ENCODE peak calls at places on chromosome 11, in five cellular contexts. O, Z, X, H and P are unnamed samples.

GRCh38 chr11:2103666-2104523 is 35.3 kb downstream of the IGF2 start:
- DNase-seq in O (no peak), Z (no peak), X (no peak), H (no peak), P (no peak)

GRCh38 chr11:23123766-23124165 is 263.5 kb upstream of the CCDC179 start:
- DNase-seq in O (peak), Z (no peak), X (no peak), H (no peak), P (no peak)

GRCh38 chr11:49995559-49995958 is 13.2 kb upstream of the OR4C12 start:
- DNase-seq in O (peak), Z (peak), X (no peak), H (peak), P (peak)

GRCh38 chr11:112459001-112459400 is 198.3 kb upstream of the PLET1 start:
- DNase-seq in O (no peak), Z (no peak), X (no peak), H (no peak), P (no peak)

GRCh38 chr11:35781342-35782171 is 119.0 kb downstream of the TRIM44 start:
- DNase-seq in O (peak), Z (no peak), X (no peak), H (no peak), P (no peak)

GRCh38 chr11:84558085-84558905 is 1068.8 kb downstream of the DLG2 start:
- DNase-seq in O (peak), Z (peak), X (no peak), H (peak), P (peak)

GRCh38 chr11:85310479-85310878 is 316.7 kb downstream of the DLG2 start:
- DNase-seq in O (no peak), Z (no peak), X (no peak), H (no peak), P (no peak)

GRCh38 chr11:112929432-112929831 is 31.8 kb upstream of the NCAM1 start:
- DNase-seq in O (no peak), Z (no peak), X (no peak), H (no peak), P (no peak)

GRCh38 chr11:118002541-118003019 is 16.4 kb downstream of the IL10RA start:
- DNase-seq in O (no peak), Z (no peak), X (no peak), H (peak), P (no peak)

GRCh38 chr11:46594383-46594718 is 528 bp upstream of the AMBRA1 start:
- DNase-seq in O (no peak), Z (no peak), X (no peak), H (no peak), P (no peak)

GRCh38 chr11:59676205-59676604 is 7.4 kb upstream of the PATL1 start:
- DNase-seq in O (no peak), Z (peak), X (no peak), H (no peak), P (no peak)

GRCh38 chr11:118606157-118606843 is 1.1 kb upstream of the PHLDB1 start:
- DNase-seq in O (no peak), Z (no peak), X (no peak), H (no peak), P (no peak)

GRCh38 chr11:46181387-46181786 is 60.1 kb upstream of the PHF21A start:
- DNase-seq in O (no peak), Z (no peak), X (no peak), H (no peak), P (no peak)

GRCh38 chr11:101582242-101583052 is 1.4 kb downstream of the TRPC6 start:
- DNase-seq in O (peak), Z (no peak), X (no peak), H (no peak), P (peak)

GRCh38 chr11:44627911-44628729 is 62.7 kb downstream of the CD82 start:
- DNase-seq in O (peak), Z (no peak), X (no peak), H (no peak), P (peak)

GRCh38 chr11:65625628-65626342 is 10.2 kb downstream of the PCNX3 start:
- DNase-seq in O (no peak), Z (no peak), X (no peak), H (peak), P (peak)

GRCh38 chr11:16179668-16180067 is 176.7 kb downstream of the SOX6 start:
- DNase-seq in O (peak), Z (no peak), X (no peak), H (no peak), P (no peak)

GRCh38 chr11:65043881-65044501 is 3.0 kb downstream of the SAC3D1 start:
- DNase-seq in O (peak), Z (no peak), X (no peak), H (peak), P (no peak)

GRCh38 chr11:92769125-92769524 is 200.3 kb upstream of the MTNR1B start:
- DNase-seq in O (no peak), Z (no peak), X (no peak), H (no peak), P (no peak)

GRCh38 chr11:94002226-94002625 is 18.9 kb upstream of the HEPHL1 start:
- DNase-seq in O (peak), Z (no peak), X (no peak), H (no peak), P (no peak)

GRCh38 chr11:121426476-121427454 is 25.3 kb upstream of the SORL1 start:
- DNase-seq in O (no peak), Z (no peak), X (no peak), H (peak), P (peak)

GRCh38 chr11:107898270-107898669 is 30.0 kb upstream of the RAB39A start:
- DNase-seq in O (peak), Z (peak), X (peak), H (no peak), P (peak)

GRCh38 chr11:36196476-36197099 is 92.6 kb downstream of the COMMD9 start:
- DNase-seq in O (peak), Z (no peak), X (no peak), H (no peak), P (peak)

GRCh38 chr11:57468276-57468675 is 7.9 kb downstream of the RTN4RL2 start:
- DNase-seq in O (no peak), Z (no peak), X (no peak), H (no peak), P (no peak)

GRCh38 chr11:130636672-130637463 is 188.4 kb downstream of the ADAMTS15 start:
- DNase-seq in O (peak), Z (peak), X (no peak), H (no peak), P (no peak)

GRCh38 chr11:9950462-9950861 is 286.6 kb downstream of the SWAP70 start:
- DNase-seq in O (no peak), Z (peak), X (no peak), H (no peak), P (no peak)

GRCh38 chr11:6156628-6157367 is 13.3 kb downstream of the OR52B2 start:
- DNase-seq in O (no peak), Z (no peak), X (no peak), H (no peak), P (no peak)

GRCh38 chr11:130480166-130480565 is 31.7 kb downstream of the ADAMTS15 start:
- DNase-seq in O (peak), Z (no peak), X (no peak), H (peak), P (peak)

DNA sequence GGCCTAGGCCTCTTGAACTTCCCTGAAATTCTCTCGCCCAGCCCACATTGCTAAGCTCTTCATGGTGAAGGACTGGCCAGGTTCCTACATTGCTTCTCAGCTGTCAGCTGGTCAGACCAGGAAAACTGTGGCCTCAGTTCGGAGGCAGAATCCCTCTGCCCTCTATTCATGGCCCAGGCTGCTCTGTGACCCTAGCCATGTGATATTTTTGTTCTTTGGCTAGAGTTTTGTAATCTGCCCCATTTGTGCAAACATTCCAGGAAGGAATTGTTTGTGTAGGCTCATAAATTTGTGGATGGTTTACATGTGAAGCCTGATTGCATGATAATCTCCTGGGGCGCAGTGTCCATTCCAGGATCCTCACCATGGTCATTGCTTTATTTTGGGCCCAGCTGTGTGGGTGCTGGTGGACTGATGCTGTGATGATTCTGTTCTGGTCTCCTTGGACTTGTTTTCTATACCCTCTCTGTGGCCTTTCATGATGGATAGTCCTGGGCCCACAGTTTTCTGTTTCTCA is 149.1 kb upstream of the E2F8 start:
- DNase-seq in O (peak), Z (peak), X (no peak), H (no peak), P (no peak)
- TF ChIP-seq MXI1 in O (no peak), Z (no peak), X (no peak), H (no peak), P (no peak)

GRCh38 chr11:8814209-8814922 is 96.6 kb upstream of the AKIP1 start:
- DNase-seq in O (no peak), Z (no peak), X (no peak), H (no peak), P (no peak)

GRCh38 chr11:8811571-8811970 is 99.4 kb upstream of the AKIP1 start:
- DNase-seq in O (peak), Z (no peak), X (no peak), H (no peak), P (no peak)

GRCh38 chr11:8813658-8814057 is 97.3 kb upstream of the AKIP1 start:
- DNase-seq in O (peak), Z (peak), X (no peak), H (peak), P (peak)

GRCh38 chr11:8810331-8811301 is 100.4 kb upstream of the AKIP1 start:
- DNase-seq in O (peak), Z (peak), X (no peak), H (peak), P (peak)

DNA sequence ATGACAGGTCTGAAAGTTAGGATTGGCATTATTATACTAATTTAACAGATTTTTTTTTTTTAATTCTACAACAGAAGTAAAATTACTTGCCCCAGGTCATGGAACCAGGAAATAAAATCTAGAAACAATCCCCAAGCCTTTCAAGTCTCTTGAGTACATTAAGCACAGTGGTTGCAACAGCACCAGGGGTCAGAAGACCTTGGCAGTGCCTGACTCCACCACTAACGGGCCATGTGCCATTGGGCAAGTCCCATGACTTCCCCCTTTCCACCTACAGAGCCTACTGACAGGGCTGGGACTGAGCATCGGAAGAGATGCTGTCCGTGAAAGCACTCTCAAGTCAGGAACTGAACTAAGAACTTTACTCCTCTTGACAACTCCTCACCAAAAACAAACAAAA is 98.6 kb upstream of the AKIP1 start:
- DNase-seq in O (no peak), Z (peak), X (no peak), H (no peak), P (no peak)
- TF ChIP-seq MXI1 in O (no peak), Z (no peak), X (no peak), H (no peak), P (no peak)

GRCh38 chr11:17514476-17514875 is 29.7 kb downstream of the USH1C start:
- DNase-seq in O (no peak), Z (no peak), X (no peak), H (no peak), P (no peak)
- TF ChIP-seq MXI1 in O (no peak), Z (no peak), X (no peak), H (no peak), P (no peak)

GRCh38 chr11:74671520-74672196 is 59.6 kb downstream of the CHRDL2 start:
- DNase-seq in O (peak), Z (no peak), X (no peak), H (no peak), P (no peak)
- TF ChIP-seq MXI1 in O (no peak), Z (no peak), X (no peak), H (no peak), P (no peak)

DNA sequence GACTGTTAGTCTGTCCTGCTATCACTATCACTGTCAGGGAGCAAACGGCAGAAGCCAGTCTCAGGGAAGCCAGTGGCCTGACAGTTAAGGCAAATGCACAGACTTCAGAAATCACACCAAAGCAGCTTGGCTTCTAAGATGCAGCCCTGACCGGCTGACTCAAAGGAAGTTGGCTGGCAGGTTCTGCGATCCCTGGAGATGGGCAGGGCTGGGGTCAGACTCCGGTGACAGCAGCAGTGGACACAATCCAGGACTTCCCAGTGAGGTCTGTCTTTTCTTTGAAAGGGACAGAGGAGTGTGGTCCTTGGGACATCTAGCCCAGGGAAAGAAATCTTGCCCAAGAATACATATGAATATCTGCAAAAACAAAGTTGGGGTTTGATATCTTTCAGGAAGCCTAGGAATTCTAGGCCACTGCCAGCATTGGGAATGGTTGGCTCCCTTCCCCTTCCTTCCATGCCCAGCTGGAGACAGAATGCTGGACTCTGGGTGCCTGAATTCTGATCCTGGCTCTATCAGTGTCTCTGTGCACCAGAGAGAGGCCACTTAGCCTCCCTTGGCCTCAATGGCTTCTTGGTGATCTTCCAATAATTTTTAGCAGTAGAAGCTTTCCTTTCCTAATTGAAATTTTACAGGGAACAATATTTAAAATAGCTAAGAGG is 108.9 kb downstream of the KIRREL3 start:
- DNase-seq in O (no peak), Z (no peak), X (no peak), H (no peak), P (no peak)
- TF ChIP-seq MXI1 in O (no peak), Z (no peak), X (no peak), H (no peak), P (no peak)

GRCh38 chr11:120424185-120424969 is 87.2 kb upstream of the GRIK4 start:
- DNase-seq in O (peak), Z (no peak), X (no peak), H (no peak), P (no peak)

GRCh38 chr11:120424970-120425332 is 86.6 kb upstream of the GRIK4 start:
- DNase-seq in O (no peak), Z (no peak), X (no peak), H (no peak), P (no peak)

GRCh38 chr11:120420572-120420971 is 84.4 kb downstream of the ARHGEF12 start:
- DNase-seq in O (no peak), Z (no peak), X (no peak), H (no peak), P (no peak)

DNA sequence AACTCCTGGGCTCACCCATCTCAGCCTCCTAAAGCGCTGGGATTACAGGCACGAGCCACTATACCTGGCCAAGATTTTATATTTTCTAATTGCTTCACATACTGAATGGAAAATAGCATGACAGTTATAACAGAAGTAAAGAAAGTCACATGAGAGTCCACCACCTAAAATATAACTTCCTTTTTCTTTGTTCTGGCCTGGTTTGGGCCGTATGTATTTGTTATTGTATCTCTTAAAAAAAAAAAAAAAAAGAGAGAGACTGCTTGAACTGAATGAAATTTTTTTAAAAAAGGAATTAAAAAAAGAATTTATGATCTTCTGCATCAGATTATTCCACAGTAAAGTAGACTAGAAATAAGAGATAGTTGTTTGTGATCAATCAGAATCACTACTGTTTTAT is 86.0 kb upstream of the GRIK4 start:
- DNase-seq in O (no peak), Z (no peak), X (no peak), H (no peak), P (no peak)
- TF ChIP-seq MXI1 in O (no peak), Z (no peak), X (no peak), H (no peak), P (no peak)

GRCh38 chr11:31809543-31809856 is 1.6 kb downstream of the PAX6 start:
- DNase-seq in O (no peak), Z (no peak), X (no peak), H (no peak), P (no peak)

GRCh38 chr11:31808721-31809542 is 2.2 kb downstream of the PAX6 start:
- DNase-seq in O (no peak), Z (no peak), X (no peak), H (no peak), P (no peak)

GRCh38 chr11:31812392-31813241 is 1.5 kb upstream of the PAX6 start:
- DNase-seq in O (no peak), Z (peak), X (no peak), H (no peak), P (peak)

GRCh38 chr11:31809857-31810778 is 1.0 kb downstream of the PAX6 start:
- DNase-seq in O (peak), Z (no peak), X (no peak), H (peak), P (peak)

DNA sequence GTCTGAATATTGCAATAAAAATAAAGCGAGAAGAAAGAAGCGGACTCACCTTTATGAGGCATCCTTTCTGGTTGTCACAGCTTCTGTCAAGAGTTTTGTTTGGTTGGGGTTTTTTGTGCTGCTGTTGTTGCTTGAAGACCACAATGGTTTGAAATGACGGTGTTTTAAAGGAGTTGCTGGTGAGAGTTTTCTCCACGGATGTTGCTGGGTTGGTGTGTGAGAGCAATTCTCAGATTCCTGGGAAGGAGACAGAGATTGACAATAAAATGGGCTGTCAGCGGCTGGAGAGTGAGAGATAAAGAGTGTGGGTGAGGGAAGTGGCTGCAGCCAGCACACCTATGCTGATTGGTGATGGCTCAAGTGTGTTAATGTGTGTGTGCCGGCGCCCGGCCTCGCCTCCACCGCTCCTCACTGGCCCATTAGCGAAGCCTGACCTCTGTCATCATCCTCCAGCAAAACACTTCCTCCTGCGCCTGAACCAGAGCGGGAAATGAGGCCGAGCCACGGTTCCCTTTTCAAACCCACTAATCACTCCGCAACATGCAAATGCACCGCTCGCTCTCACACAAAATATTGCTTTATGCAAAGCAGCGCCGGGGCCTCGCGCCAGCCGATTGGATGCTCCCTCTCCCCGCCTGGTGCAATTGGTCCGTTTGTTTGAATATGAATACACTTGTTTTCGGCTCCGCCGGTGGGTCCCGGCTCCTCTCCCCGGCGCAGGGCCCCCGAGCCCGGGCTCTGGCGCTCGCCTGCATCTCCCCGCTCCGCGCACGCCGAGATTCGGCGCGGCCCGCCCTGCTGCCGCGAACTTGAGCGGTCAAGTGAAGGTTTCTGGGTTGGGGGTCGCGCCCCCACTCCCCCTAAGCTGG is at the start of gene PAX6:
- DNase-seq in O (peak), Z (peak), X (peak), H (peak), P (peak)
- TF ChIP-seq MXI1 in O (no peak), Z (no peak), X (no peak), H (no peak), P (no peak)